ENCODE peak calls at places on chromosome 1, in four cellular contexts. D is foreskin fibroblast, C is A549, U is cardiac fibroblast. Q is an unnamed sample.
A peak's percentile ranks its signal among the peaks of the same experiment; 100 is the strongest.

GRCh38 chr1:238752332-238752731 is 634.0 kb upstream of the CHRM3 start:
- DNase-seq in D (no peak), C (no peak), U (no peak), Q (no peak)

GRCh38 chr1:227778401-227778947 is 37.0 kb upstream of the PRSS38 start:
- DNase-seq in D (peak; percentile 68), C (no peak), U (no peak), Q (no peak)

GRCh38 chr1:153881764-153882163 is 41.0 kb downstream of the GATAD2B start:
- DNase-seq in D (peak; percentile 72), C (no peak), U (peak; percentile 49), Q (no peak)

GRCh38 chr1:248585266-248585665 is 10.7 kb upstream of the OR2T34 start:
- DNase-seq in D (no peak), C (no peak), U (peak; percentile 24), Q (no peak)

GRCh38 chr1:7298749-7299151 is 472.3 kb upstream of the VAMP3 start:
- DNase-seq in D (peak; percentile 74), C (no peak), U (peak; percentile 85), Q (no peak)

GRCh38 chr1:34549199-34549598 is 205.6 kb upstream of the GJB5 start:
- DNase-seq in D (no peak), C (no peak), U (no peak), Q (no peak)

GRCh38 chr1:110482662-110483307 is 31.8 kb downstream of the PROK1 start:
- DNase-seq in D (no peak), C (no peak), U (no peak), Q (no peak)

GRCh38 chr1:40162791-40163441 is 1.7 kb downstream of the RLF start:
- DNase-seq in D (peak; percentile 28), C (no peak), U (peak; percentile 39), Q (no peak)

GRCh38 chr1:24745711-24746582 is 700 bp downstream of the CLIC4 start:
- DNase-seq in D (peak; percentile 79), C (no peak), U (peak; percentile 87), Q (no peak)

GRCh38 chr1:97307151-97307550 is 585.6 kb downstream of the PTBP2 start:
- DNase-seq in D (no peak), C (no peak), U (no peak), Q (no peak)

GRCh38 chr1:81155131-81155530 is 645.6 kb upstream of the ADGRL2 start:
- DNase-seq in D (peak; percentile 71), C (no peak), U (peak; percentile 87), Q (no peak)

GRCh38 chr1:243542726-243543415 is 287.0 kb downstream of the SDCCAG8 start:
- DNase-seq in D (no peak), C (no peak), U (no peak), Q (no peak)
- TF ChIP-seq CTCF in D (no peak), C (no peak), U (no peak), Q (no peak)

DNA sequence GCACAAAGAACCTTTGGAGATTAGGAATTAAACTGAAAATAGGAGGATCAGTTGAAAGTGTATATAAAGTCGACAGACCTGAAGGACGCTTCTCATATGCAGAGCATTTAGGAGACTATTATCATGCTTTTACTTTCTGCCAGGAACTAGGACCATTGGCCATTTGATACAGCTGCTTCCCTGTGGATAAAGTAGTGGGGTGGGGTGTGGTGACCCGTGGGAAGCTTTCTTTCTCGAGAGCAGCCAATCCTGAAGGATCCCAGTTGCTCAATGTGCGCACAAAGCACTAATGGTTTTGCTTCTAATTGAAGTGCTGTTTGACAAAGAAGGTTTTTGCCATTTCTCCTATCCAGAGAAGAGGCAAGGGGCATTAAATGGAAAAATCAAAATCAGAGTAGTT is 14.9 kb upstream of the CD55 start:
- DNase-seq in D (no peak), C (no peak), U (no peak), Q (no peak)
- H3K4me3 ChIP-seq in D (no peak overlapping the region), C (no peak overlapping the region), U (no peak overlapping the region), Q (no peak overlapping the region)

DNA sequence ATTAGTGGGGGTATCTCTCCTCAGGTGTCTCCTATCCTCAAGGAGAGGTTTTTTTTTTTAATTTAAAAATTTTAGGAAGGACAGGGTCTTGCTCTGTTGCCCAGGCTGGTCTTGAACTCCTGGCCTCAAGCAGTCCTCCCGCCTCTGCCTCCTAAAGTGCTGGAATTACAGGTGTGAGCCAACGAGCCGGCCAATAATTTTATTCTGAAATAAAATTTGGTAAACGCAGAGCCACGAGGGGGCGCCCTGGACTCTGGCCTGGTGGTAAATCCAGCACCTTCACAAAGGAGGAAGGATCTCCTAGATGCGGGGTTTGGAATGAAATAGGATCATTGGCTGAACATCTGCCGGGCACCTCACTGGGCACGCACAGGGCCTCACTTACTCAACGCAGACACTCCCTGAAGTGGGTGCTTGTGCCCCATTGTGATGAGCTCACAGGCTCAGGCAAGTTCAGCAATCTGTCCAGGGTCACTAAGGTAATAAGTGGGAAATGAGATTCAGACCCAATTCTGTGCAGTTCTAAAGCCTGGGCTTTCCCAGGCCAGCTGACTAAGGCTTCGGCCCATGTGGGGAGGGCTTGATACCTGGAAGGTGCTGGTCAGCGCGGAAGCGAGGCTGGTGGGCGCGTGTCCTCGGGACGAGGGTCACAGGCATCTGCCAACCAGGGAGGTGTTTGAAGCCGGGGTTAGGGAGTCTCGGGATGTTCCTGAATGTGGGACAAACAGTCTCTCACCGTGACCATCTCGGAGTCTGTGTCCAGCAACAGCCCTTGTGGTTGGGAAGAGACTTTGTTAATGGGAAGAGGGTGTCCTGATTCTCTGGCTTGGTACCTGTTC is 32.7 kb upstream of the ETV3 start:
- DNase-seq in D (peak; percentile 42), C (peak; percentile 51), U (peak; percentile 56), Q (no peak)
- TF ChIP-seq CTCF in D (peak; percentile 52), C (peak; percentile 55), U (peak; percentile 63), Q (peak; percentile 64)

GRCh38 chr1:166165661-166166399 is 971 bp downstream of the FAM78B start:
- DNase-seq in D (peak; percentile 23), C (no peak), U (no peak), Q (no peak)

GRCh38 chr1:166164995-166165660 is 1.7 kb downstream of the FAM78B start:
- DNase-seq in D (peak; percentile 85), C (peak; percentile 36), U (peak; percentile 70), Q (no peak)

GRCh38 chr1:166167395-166167922 is 658 bp upstream of the FAM78B start:
- DNase-seq in D (no peak), C (no peak), U (no peak), Q (no peak)

GRCh38 chr1:166166701-166167394 is at the start of gene FAM78B:
- DNase-seq in D (peak; percentile 82), C (peak; percentile 68), U (peak; percentile 64), Q (peak; percentile 65)

GRCh38 chr1:166166400-166166699 is 451 bp downstream of the FAM78B start:
- DNase-seq in D (no peak), C (no peak), U (no peak), Q (no peak)
- H3K4me3 ChIP-seq in D (no peak overlapping the region), C (peak overlapping the region; percentile 57), U (no peak overlapping the region), Q (peak overlapping the region; percentile 70)

GRCh38 chr1:230354005-230354404 is 72.1 kb downstream of the PGBD5 start:
- DNase-seq in D (no peak), C (no peak), U (no peak), Q (no peak)

GRCh38 chr1:230356869-230357778 is 69.0 kb downstream of the PGBD5 start:
- DNase-seq in D (no peak), C (no peak), U (no peak), Q (no peak)

GRCh38 chr1:230355594-230355993 is 70.5 kb downstream of the PGBD5 start:
- DNase-seq in D (no peak), C (no peak), U (no peak), Q (no peak)

GRCh38 chr1:230356190-230356589 is 69.9 kb downstream of the PGBD5 start:
- DNase-seq in D (no peak), C (no peak), U (no peak), Q (no peak)

GRCh38 chr1:230355128-230355527 is 71.0 kb downstream of the PGBD5 start:
- DNase-seq in D (no peak), C (no peak), U (no peak), Q (no peak)
- TF ChIP-seq CTCF in D (no peak), C (no peak), U (no peak), Q (no peak)

GRCh38 chr1:14946011-14946359 is 207.6 kb upstream of the TMEM51 start:
- DNase-seq in D (no peak), C (no peak), U (no peak), Q (no peak)
- H3K4me3 ChIP-seq in D (peak overlapping the region; percentile 41), C (no peak overlapping the region), U (no peak overlapping the region), Q (no peak overlapping the region)

GRCh38 chr1:202274611-202275010 is 67.1 kb downstream of the UBE2T start:
- DNase-seq in D (peak; percentile 53), C (peak; percentile 50), U (peak; percentile 65), Q (no peak)
- TF ChIP-seq CTCF in D (peak; percentile 57), C (peak; percentile 57), U (peak; percentile 63), Q (peak; percentile 71)